ENCODE peak calls at places on chromosomes 6 and 20, in seven cellular contexts. G, V, E, X, Z, R and F are unnamed samples.

GRCh38 chr6:166194885-166195860 is 27.5 kb upstream of the TBXT start:
- DNase-seq in G (no peak), V (no peak), E (no peak), X (no peak), Z (no peak), R (no peak), F (no peak)

GRCh38 chr6:87250019-87250418 is 72.4 kb upstream of the SMIM8 start:
- DNase-seq in G (no peak), V (no peak), E (no peak), X (no peak), Z (no peak), R (no peak), F (no peak)

GRCh38 chr20:59751075-59751711 is 146.9 kb downstream of the PHACTR3 start:
- DNase-seq in G (peak), V (peak), E (peak), X (peak), Z (peak), R (peak), F (peak)

GRCh38 chr6:12371641-12372146 is 81.5 kb downstream of the EDN1 start:
- DNase-seq in G (no peak), V (no peak), E (no peak), X (no peak), Z (no peak), R (peak), F (no peak)

GRCh38 chr6:18465410-18466154 is 78.4 kb downstream of the RNF144B start:
- DNase-seq in G (no peak), V (no peak), E (no peak), X (no peak), Z (no peak), R (no peak), F (no peak)

GRCh38 chr6:89254569-89254968 is 37.4 kb upstream of the GABRR1 start:
- DNase-seq in G (no peak), V (no peak), E (no peak), X (no peak), Z (no peak), R (no peak), F (no peak)

GRCh38 chr6:128914051-128914450 is 31.1 kb downstream of the LAMA2 start:
- DNase-seq in G (no peak), V (no peak), E (no peak), X (no peak), Z (no peak), R (no peak), F (no peak)

GRCh38 chr6:45969026-45969425 is 46.6 kb downstream of the CLIC5 start:
- DNase-seq in G (no peak), V (no peak), E (no peak), X (no peak), Z (no peak), R (no peak), F (no peak)

GRCh38 chr6:83371428-83371827 is 59.4 kb downstream of the ME1 start:
- DNase-seq in G (peak), V (no peak), E (no peak), X (no peak), Z (no peak), R (no peak), F (no peak)

GRCh38 chr6:83369692-83370091 is 61.2 kb downstream of the ME1 start:
- DNase-seq in G (no peak), V (no peak), E (no peak), X (no peak), Z (no peak), R (no peak), F (no peak)

GRCh38 chr6:83370607-83371006 is 60.2 kb downstream of the ME1 start:
- DNase-seq in G (peak), V (no peak), E (no peak), X (no peak), Z (no peak), R (no peak), F (no peak)

GRCh38 chr6:83368582-83368981 is 62.3 kb downstream of the ME1 start:
- DNase-seq in G (no peak), V (no peak), E (no peak), X (no peak), Z (no peak), R (no peak), F (no peak)

GRCh38 chr6:83365931-83366330 is 64.9 kb downstream of the ME1 start:
- DNase-seq in G (peak), V (no peak), E (no peak), X (no peak), Z (no peak), R (no peak), F (no peak)
- TF ChIP-seq CTCF in G (no peak), V (no peak), E (no peak), X (no peak), Z (no peak), R (no peak), F (no peak)

GRCh38 chr6:14396826-14397517 is 279.4 kb downstream of the CD83 start:
- DNase-seq in G (peak), V (no peak), E (no peak), X (peak), Z (peak), R (peak), F (no peak)
- TF ChIP-seq CTCF in G (peak), V (peak), E (peak), X (peak), Z (peak), R (peak), F (peak)

GRCh38 chr20:3766832-3767433 is 620 bp downstream of the ADISSP start:
- DNase-seq in G (no peak), V (no peak), E (no peak), X (no peak), Z (no peak), R (no peak), F (no peak)

GRCh38 chr20:3765171-3765887 is 2.2 kb downstream of the ADISSP start:
- DNase-seq in G (no peak), V (no peak), E (no peak), X (no peak), Z (no peak), R (no peak), F (no peak)

GRCh38 chr20:3766381-3766780 is 1.2 kb downstream of the ADISSP start:
- DNase-seq in G (no peak), V (no peak), E (no peak), X (no peak), Z (no peak), R (no peak), F (no peak)

GRCh38 chr20:3768342-3769130 is 983 bp upstream of the ADISSP start:
- DNase-seq in G (peak), V (peak), E (peak), X (peak), Z (peak), R (peak), F (peak)

GRCh38 chr20:3767434-3768341 is at the start of gene ADISSP:
- DNase-seq in G (peak), V (peak), E (peak), X (peak), Z (peak), R (peak), F (peak)
- TF ChIP-seq CTCF in G (peak), V (no peak), E (peak), X (peak), Z (peak), R (peak), F (no peak)

DNA sequence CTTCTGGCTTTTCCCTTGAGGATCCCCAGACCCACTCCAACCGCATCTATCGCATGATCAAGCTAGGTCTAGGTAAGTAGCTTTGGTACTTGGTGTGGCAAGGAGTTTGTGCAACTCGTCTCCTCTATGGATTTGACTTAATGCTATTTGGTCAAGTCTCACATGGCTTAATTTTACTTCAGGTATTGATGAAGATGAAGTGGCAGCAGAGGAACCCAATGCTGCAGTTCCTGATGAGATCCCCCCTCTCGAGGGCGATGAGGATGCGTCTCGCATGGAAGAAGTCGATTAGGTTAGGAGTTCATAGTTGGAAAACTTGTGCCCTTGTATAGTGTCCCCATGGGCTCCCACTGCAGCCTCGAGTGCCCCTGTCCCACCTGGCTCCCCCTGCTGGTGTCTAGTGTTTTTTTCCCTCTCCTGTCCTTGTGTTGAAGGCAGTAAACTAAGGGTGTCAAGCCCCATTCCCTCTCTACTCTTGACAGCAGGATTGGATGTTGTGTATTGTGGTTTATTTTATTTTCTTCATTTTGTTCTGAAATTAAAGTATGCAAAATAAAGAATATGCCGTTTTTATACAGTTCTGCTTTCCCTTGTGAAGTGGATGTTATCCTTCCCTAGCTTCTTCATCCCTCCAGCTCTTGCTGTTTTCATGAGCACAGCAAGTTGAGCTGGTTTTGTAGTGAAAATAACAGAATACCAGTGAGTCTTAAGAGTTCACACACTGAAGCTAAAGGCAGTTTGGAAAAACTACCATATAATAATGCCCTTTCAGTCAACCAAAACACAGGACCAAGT is 3.8 kb downstream of the SLC35B2 start:
- DNase-seq in G (peak), V (no peak), E (no peak), X (peak), Z (peak), R (no peak), F (no peak)
- TF ChIP-seq CTCF in G (peak), V (peak), E (peak), X (no peak), Z (peak), R (peak), F (peak)

GRCh38 chr6:114343782-114344144 is 940 bp upstream of the HS3ST5 start:
- DNase-seq in G (no peak), V (no peak), E (no peak), X (no peak), Z (no peak), R (no peak), F (no peak)
- TF ChIP-seq CTCF in G (no peak), V (no peak), E (no peak), X (no peak), Z (no peak), R (no peak), F (peak)

GRCh38 chr6:44270526-44271405 is 516 bp downstream of the TMEM151B start:
- DNase-seq in G (no peak), V (no peak), E (peak), X (peak), Z (peak), R (no peak), F (no peak)
- TF ChIP-seq CTCF in G (no peak), V (no peak), E (no peak), X (no peak), Z (no peak), R (no peak), F (no peak)

GRCh38 chr6:30744054-30744805 is at the start of gene IER3:
- DNase-seq in G (peak), V (peak), E (no peak), X (peak), Z (peak), R (peak), F (peak)
- TF ChIP-seq CTCF in G (peak), V (peak), E (peak), X (peak), Z (peak), R (peak), F (peak)

GRCh38 chr6:131084982-131085381 is 21.9 kb upstream of the EPB41L2 start:
- DNase-seq in G (no peak), V (no peak), E (no peak), X (no peak), Z (no peak), R (no peak), F (no peak)
- TF ChIP-seq CTCF in G (peak), V (peak), E (no peak), X (peak), Z (no peak), R (no peak), F (peak)